ENCODE peak calls at places on chromosome 4, in five cellular contexts. X, J, S, W and G are unnamed samples.

GRCh38 chr4:166128452-166128851 is 255.4 kb downstream of the TLL1 start:
- DNase-seq in X (no peak), J (no peak), S (no peak), W (no peak), G (no peak)

GRCh38 chr4:38109896-38110295 is 149.7 kb downstream of the PTTG2 start:
- DNase-seq in X (no peak), J (no peak), S (no peak), W (no peak), G (no peak)

GRCh38 chr4:14336656-14337055 is 665.6 kb upstream of the CPEB2 start:
- DNase-seq in X (no peak), J (no peak), S (no peak), W (no peak), G (no peak)

GRCh38 chr4:166165829-166166420 is 292.9 kb downstream of the TLL1 start:
- DNase-seq in X (no peak), J (peak), S (peak), W (peak), G (peak)

GRCh38 chr4:5708171-5708828 is at the start of gene EVC2:
- DNase-seq in X (peak), J (no peak), S (no peak), W (no peak), G (no peak)

GRCh38 chr4:79823148-79823763 is 249.8 kb downstream of the ANTXR2 start:
- DNase-seq in X (no peak), J (no peak), S (no peak), W (no peak), G (no peak)

GRCh38 chr4:110982486-110982885 is 359.6 kb upstream of the PITX2 start:
- DNase-seq in X (no peak), J (no peak), S (no peak), W (no peak), G (no peak)

GRCh38 chr4:28225689-28226353 is 1365.2 kb downstream of the STIM2 start:
- DNase-seq in X (no peak), J (no peak), S (no peak), W (no peak), G (no peak)

GRCh38 chr4:155615054-155615887 is 51.4 kb upstream of the GUCY1A1 start:
- DNase-seq in X (no peak), J (no peak), S (no peak), W (no peak), G (no peak)

GRCh38 chr4:181475781-181476180 is 767.4 kb upstream of the TENM3 start:
- DNase-seq in X (peak), J (no peak), S (peak), W (no peak), G (no peak)

GRCh38 chr4:55075376-55075775 is 50.0 kb downstream of the KDR start:
- DNase-seq in X (no peak), J (no peak), S (no peak), W (no peak), G (no peak)

GRCh38 chr4:78684196-78685079 is 91.7 kb upstream of the BMP2K start:
- DNase-seq in X (no peak), J (no peak), S (no peak), W (no peak), G (no peak)

GRCh38 chr4:5156677-5157076 is 105.4 kb downstream of the STK32B start:
- DNase-seq in X (no peak), J (no peak), S (no peak), W (no peak), G (no peak)

GRCh38 chr4:165754664-165755063 is 118.4 kb upstream of the TLL1 start:
- DNase-seq in X (no peak), J (no peak), S (no peak), W (no peak), G (no peak)

GRCh38 chr4:1172228-1172851 is at the start of gene SPON2:
- DNase-seq in X (no peak), J (no peak), S (no peak), W (no peak), G (no peak)
- TF ChIP-seq SP1 in X (no peak), J (no peak), S (no peak), W (no peak), G (no peak)

DNA sequence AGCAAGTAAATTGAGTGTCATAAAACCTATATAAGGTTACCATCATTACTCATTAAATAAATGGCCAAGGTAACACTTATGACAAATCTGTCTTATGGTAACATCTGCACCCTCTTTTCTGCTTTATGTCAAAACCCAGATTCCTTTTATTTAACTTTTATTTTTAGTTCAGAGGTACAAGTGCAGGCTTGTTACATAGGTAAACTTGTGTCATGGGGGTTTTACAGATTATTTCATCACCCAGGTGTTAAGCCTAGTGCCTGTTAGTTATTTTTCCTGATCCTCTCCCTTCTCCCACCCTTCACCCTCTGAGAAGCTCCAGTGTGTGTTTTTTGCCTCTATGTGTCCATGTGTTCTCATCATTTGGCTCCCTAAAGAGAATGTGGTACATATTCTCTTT is 930.7 kb downstream of the CCSER1 start:
- DNase-seq in X (no peak), J (no peak), S (no peak), W (no peak), G (no peak)
- TF ChIP-seq SP1 in X (no peak), J (no peak), S (no peak), W (no peak), G (no peak)

GRCh38 chr4:99144070-99144469 is at the start of gene ADH4:
- DNase-seq in X (no peak), J (no peak), S (no peak), W (no peak), G (no peak)
- TF ChIP-seq SP1 in X (no peak), J (no peak), S (no peak), W (no peak), G (no peak)

GRCh38 chr4:143381171-143382118 is 44.8 kb downstream of the GAB1 start:
- DNase-seq in X (no peak), J (peak), S (peak), W (no peak), G (no peak)
- TF ChIP-seq SP1 in X (no peak), J (no peak), S (no peak), W (no peak), G (no peak)